ENCODE peak calls at places on chromosomes 6 and 20, in five cellular contexts. D is right cardiac atrium; J is CD8-positive, alpha-beta T cell; R is heart right ventricle; H is Peyer's patch. O is an unnamed sample.

GRCh38 chr6:30885481-30885998 is 1.2 kb downstream of the DDR1 start:
- DNase-seq in D (no peak), H (peak), R (no peak), J (no peak), O (no peak)

GRCh38 chr6:15879372-15880261 is 216.8 kb upstream of the DTNBP1 start:
- DNase-seq in R (peak), D (peak), J (peak), H (peak), O (no peak)

GRCh38 chr6:155126727-155127439 is 131.8 kb downstream of the TIAM2 start:
- DNase-seq in H (no peak), R (no peak), J (no peak), D (peak), O (no peak)

GRCh38 chr6:75065524-75065923 is 140.3 kb downstream of the COL12A1 start:
- DNase-seq in H (no peak), R (no peak), D (no peak), J (no peak), O (no peak)

GRCh38 chr6:27892596-27893058 is 19.6 kb downstream of the OR2B2 start:
- DNase-seq in H (no peak), J (no peak), D (no peak), R (no peak), O (no peak)

GRCh38 chr6:112745765-112746164 is 398.6 kb downstream of the RFPL4B start:
- DNase-seq in R (no peak), H (no peak), J (no peak), D (no peak), O (no peak)

GRCh38 chr6:44298864-44299263 is 14.3 kb downstream of the AARS2 start:
- DNase-seq in D (no peak), R (no peak), H (no peak), J (no peak), O (no peak)

GRCh38 chr6:150299873-150300485 is 68.8 kb upstream of the IYD start:
- DNase-seq in R (no peak), J (no peak), H (no peak), D (no peak), O (no peak)

GRCh38 chr20:1757072-1757471 is 99.5 kb upstream of the SIRPG start:
- DNase-seq in R (no peak), J (no peak), H (no peak), D (no peak), O (no peak)

GRCh38 chr6:4459032-4459431 is 317.2 kb upstream of the CDYL start:
- DNase-seq in R (no peak), D (no peak), H (no peak), J (no peak), O (peak)

GRCh38 chr6:28002181-28002580 is 45.1 kb downstream of the OR2B6 start:
- DNase-seq in D (no peak), J (no peak), H (no peak), R (no peak), O (no peak)

GRCh38 chr20:18679020-18679419 is 91.2 kb downstream of the DTD1 start:
- DNase-seq in D (no peak), H (no peak), J (no peak), R (no peak), O (peak)

GRCh38 chr6:25147191-25147590 is 132.0 kb upstream of the CARMIL1 start:
- DNase-seq in J (no peak), D (no peak), H (no peak), R (no peak), O (no peak)

GRCh38 chr6:167073679-167074274 is 49.1 kb upstream of the CCR6 start:
- DNase-seq in R (no peak), D (no peak), J (no peak), H (no peak), O (no peak)

GRCh38 chr6:156687875-156688549 is 89.2 kb upstream of the ARID1B start:
- DNase-seq in D (no peak), J (no peak), R (peak), H (peak), O (no peak)

GRCh38 chr6:10779076-10779475 is 31.5 kb downstream of the TMEM14B start:
- DNase-seq in H (no peak), R (no peak), J (no peak), D (no peak), O (no peak)

GRCh38 chr6:117483004-117483644 is 650 bp downstream of the DCBLD1 start:
- DNase-seq in R (peak), D (peak), H (peak), J (peak), O (no peak)

GRCh38 chr20:22560817-22561216 is 23.6 kb downstream of the FOXA2 start:
- DNase-seq in R (no peak), D (no peak), J (no peak), H (no peak), O (no peak)

GRCh38 chr20:40805592-40805991 is 116.6 kb upstream of the MAFB start:
- DNase-seq in R (no peak), J (no peak), D (no peak), H (no peak), O (no peak)

GRCh38 chr20:4887586-4887985 is 113.7 kb downstream of the SLC23A2 start:
- DNase-seq in J (no peak), D (no peak), R (no peak), H (no peak), O (no peak)

GRCh38 chr6:35240838-35241801 is 18.4 kb upstream of the ZNF76 start:
- DNase-seq in J (peak), H (peak), R (peak), D (peak), O (no peak)

GRCh38 chr20:54197621-54198604 is 10.0 kb upstream of the PFDN4 start:
- DNase-seq in D (no peak), R (no peak), H (no peak), J (no peak), O (no peak)

GRCh38 chr6:7723041-7723447 is 2.9 kb upstream of the BMP6 start:
- DNase-seq in H (peak), D (peak), R (peak), J (peak), O (peak)

GRCh38 chr6:134022650-134023049 is 29.8 kb downstream of the SLC2A12 start:
- DNase-seq in D (no peak), H (no peak), J (no peak), R (no peak), O (no peak)

GRCh38 chr6:33029297-33030184 is 20.1 kb upstream of the HLA-DOA start:
- DNase-seq in H (no peak), R (no peak), D (no peak), J (no peak), O (no peak)

GRCh38 chr6:85452441-85452881 is 2.6 kb downstream of the NT5E start:
- DNase-seq in H (no peak), D (no peak), R (no peak), J (no peak), O (peak)

GRCh38 chr6:151236668-151237401 is 2.9 kb upstream of the AKAP12 start:
- DNase-seq in D (no peak), J (no peak), R (no peak), H (no peak), O (no peak)

DNA sequence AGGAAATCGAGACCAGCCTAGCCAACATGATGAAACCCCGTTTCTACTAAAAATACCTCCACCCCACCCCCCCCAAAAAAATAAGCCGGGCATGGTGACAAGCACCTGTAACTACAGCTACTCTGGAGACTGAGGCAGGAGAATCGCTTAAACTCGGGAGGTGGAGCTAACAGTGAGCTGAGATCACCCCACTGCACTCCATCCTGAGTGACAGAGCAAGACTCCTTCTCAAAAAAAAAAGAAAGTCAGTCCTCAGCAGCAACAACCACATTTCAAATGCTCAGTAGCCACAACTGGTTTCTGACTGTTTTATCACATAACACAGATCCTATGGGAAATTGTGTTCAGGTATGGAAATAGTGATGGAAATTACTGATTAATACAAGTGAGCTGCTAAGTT is 135.4 kb downstream of the HFE start:
- DNase-seq in J (no peak), H (no peak), D (no peak), R (no peak), O (no peak)
- H3K4me3 ChIP-seq in J (no peak), H (no peak), D (no peak), R (no peak), O (no peak)

GRCh38 chr20:35883778-35884540 is 70.3 kb downstream of the SCAND1 start:
- DNase-seq in D (peak), J (peak), H (peak), R (peak), O (peak)

GRCh38 chr20:35883341-35883777 is 70.9 kb downstream of the SCAND1 start:
- DNase-seq in J (no peak), D (no peak), H (no peak), R (no peak), O (no peak)

GRCh38 chr20:35885212-35885611 is 69.1 kb downstream of the SCAND1 start:
- DNase-seq in R (no peak), H (no peak), J (no peak), D (no peak), O (no peak)

GRCh38 chr20:35886537-35886936 is 67.8 kb downstream of the SCAND1 start:
- DNase-seq in J (no peak), H (no peak), D (peak), R (peak), O (no peak)

DNA sequence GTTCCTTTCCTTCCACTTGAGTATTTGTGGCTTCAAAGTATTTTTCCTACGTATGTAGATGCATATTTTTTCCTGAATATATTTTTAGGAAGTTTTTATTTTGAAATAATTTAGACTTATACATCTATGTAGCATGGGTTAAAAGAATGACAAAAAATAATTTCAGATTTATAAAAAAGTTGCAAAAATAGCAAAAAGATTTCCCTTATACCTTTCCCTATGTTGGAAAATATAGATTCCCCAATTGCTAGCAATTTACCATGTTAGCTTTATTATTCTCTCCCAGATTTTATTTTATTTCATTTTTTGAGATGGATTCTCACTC is 69.8 kb downstream of the SCAND1 start:
- DNase-seq in J (no peak), D (no peak), R (no peak), H (no peak), O (no peak)
- H3K4me3 ChIP-seq in J (no peak), D (no peak), R (no peak), H (no peak), O (peak)

DNA sequence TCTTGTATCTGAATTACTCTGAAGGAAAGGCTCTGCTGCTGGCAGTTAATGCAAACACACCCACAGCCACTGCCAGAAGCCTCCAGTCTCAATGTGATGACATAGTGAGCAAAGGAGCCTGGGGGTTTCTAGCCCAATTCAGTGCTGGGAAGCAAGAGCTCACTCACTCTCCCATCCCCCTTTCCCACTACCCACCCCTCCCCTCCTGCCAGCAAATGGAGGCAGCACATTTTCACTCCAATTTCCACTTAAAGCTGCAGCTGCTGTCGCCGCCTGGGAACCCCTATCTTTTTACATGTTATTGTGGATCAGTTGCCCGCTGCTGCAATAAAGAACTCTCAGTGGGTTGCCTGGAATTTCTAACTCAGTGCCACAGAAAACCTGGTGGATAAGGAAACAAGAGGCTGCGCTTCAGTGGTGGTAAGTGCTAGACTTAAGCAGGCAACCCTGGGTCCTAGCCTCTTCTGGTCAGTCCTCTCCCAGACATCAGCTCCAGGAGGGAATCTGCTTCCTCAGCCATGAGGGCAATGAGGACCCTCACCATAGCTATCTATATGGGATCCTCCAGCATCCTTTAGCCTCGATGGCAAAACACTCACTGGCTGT is 490.6 kb upstream of the SULF2 start:
- DNase-seq in D (no peak), J (no peak), R (no peak), H (no peak), O (no peak)
- H3K4me3 ChIP-seq in D (no peak), J (no peak), R (no peak), H (no peak), O (no peak)

GRCh38 chr20:62797671-62798532 is 1.6 kb downstream of the MRGBP start:
- DNase-seq in H (peak), J (no peak), R (no peak), D (no peak), O (no peak)
- H3K4me3 ChIP-seq in H (peak), J (no peak), R (no peak), D (no peak), O (no peak)

DNA sequence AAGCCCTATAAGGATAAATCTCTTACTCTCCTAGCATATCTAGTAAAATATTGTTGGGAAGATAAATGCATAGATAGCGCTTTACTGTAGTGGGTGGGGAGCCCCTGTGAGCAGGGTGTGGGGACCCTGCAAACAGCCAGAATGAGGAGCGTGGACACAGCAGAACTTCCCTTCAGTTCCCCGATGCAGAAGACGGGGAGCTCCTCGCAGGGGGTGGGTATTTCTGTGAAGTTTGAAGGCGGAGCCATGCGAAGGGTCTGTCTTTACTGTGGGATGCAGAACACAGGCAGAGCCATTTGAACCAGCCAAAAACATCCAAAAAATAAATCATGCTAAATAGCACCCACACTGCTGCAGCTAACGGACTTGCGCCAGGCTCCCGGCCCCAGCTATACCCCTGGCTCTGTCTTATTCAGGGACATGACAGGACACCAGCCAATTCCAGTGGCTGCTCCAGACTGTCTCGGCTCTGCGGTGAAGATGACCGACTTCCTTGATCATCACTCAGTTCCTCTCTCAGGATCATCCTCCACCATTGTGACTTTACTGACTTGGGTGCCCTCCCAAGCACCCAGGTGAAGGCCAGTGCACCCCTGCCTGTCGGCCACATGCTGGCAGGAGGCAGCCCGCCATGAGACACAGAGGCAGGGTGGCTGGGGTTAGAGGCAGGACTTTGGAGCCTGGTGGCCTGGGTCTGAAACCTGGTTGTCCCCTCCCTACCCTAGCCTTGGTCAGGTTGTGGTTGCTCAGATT is 134.5 kb downstream of the SMOC2 start:
- DNase-seq in H (no peak), J (no peak), R (no peak), D (no peak), O (no peak)
- H3K4me3 ChIP-seq in H (no peak), J (no peak), R (no peak), D (no peak), O (no peak)